ENCODE peak calls at places on chromosomes 7 and 10, in seven cellular contexts. C, T, K, X, N, B and U are unnamed samples.

GRCh38 chr10:12238821-12239220 is 42.8 kb downstream of the CDC123 start:
- DNase-seq in C (no peak), T (no peak), K (no peak), X (no peak), N (no peak), B (no peak), U (no peak)

GRCh38 chr10:102796407-102797176 is 40.6 kb downstream of the CYP17A1 start:
- DNase-seq in C (peak; percentile 88), T (peak; percentile 94), K (peak; percentile 74), X (no peak), N (no peak), B (peak; percentile 31), U (peak; percentile 34)

GRCh38 chr10:111116211-111116610 is 39.4 kb downstream of the ADRA2A start:
- DNase-seq in C (no peak), T (no peak), K (no peak), X (no peak), N (no peak), B (peak; percentile 2), U (no peak)

GRCh38 chr10:76353124-76353851 is 921.9 kb downstream of the LRMDA start:
- DNase-seq in C (no peak), T (no peak), K (no peak), X (no peak), N (no peak), B (no peak), U (no peak)

GRCh38 chr10:7756360-7756992 is 31.3 kb downstream of the KIN start:
- DNase-seq in C (no peak), T (no peak), K (peak; percentile 12), X (peak; percentile 14), N (peak; percentile 37), B (peak; percentile 58), U (peak; percentile 15)

GRCh38 chr7:130273081-130273699 is 6.5 kb downstream of the CPA2 start:
- DNase-seq in C (no peak), T (no peak), K (no peak), X (peak; percentile 76), N (peak; percentile 75), B (no peak), U (no peak)

GRCh38 chr7:66429498-66430163 is 199.1 kb upstream of the KCTD7 start:
- DNase-seq in C (no peak), T (no peak), K (no peak), X (peak; percentile 13), N (no peak), B (no peak), U (no peak)

GRCh38 chr10:12701696-12702095 is 299.8 kb downstream of the CCDC3 start:
- DNase-seq in C (no peak), T (no peak), K (no peak), X (no peak), N (no peak), B (no peak), U (peak; percentile 12)

GRCh38 chr7:43612599-43613589 is 30.0 kb downstream of the STK17A start:
- DNase-seq in C (no peak), T (no peak), K (peak; percentile 26), X (no peak), N (no peak), B (no peak), U (peak; percentile 74)

GRCh38 chr7:5526190-5527037 is 102.8 kb upstream of the TNRC18 start:
- DNase-seq in C (peak; percentile 50), T (peak; percentile 75), K (no peak), X (peak; percentile 76), N (no peak), B (peak; percentile 38), U (no peak)

GRCh38 chr7:134288265-134288664 is 28.5 kb downstream of the SLC35B4 start:
- DNase-seq in C (no peak), T (no peak), K (no peak), X (peak; percentile 2), N (no peak), B (no peak), U (no peak)

GRCh38 chr10:103720328-103720963 is 134.9 kb downstream of the SH3PXD2A start:
- DNase-seq in C (no peak), T (peak; percentile 27), K (no peak), X (no peak), N (no peak), B (no peak), U (no peak)

GRCh38 chr10:14302035-14302434 is 28.7 kb downstream of the FRMD4A start:
- DNase-seq in C (no peak), T (no peak), K (no peak), X (peak; percentile 7), N (peak; percentile 41), B (no peak), U (peak; percentile 15)

GRCh38 chr10:71863203-71863602 is 12.2 kb upstream of the PSAP start:
- DNase-seq in C (no peak), T (no peak), K (no peak), X (peak; percentile 40), N (no peak), B (no peak), U (no peak)

GRCh38 chr7:142854505-142855400 is at the start of gene EPHB6:
- DNase-seq in C (peak; percentile 73), T (peak; percentile 85), K (peak; percentile 86), X (peak; percentile 42), N (peak; percentile 51), B (peak; percentile 85), U (no peak)

DNA sequence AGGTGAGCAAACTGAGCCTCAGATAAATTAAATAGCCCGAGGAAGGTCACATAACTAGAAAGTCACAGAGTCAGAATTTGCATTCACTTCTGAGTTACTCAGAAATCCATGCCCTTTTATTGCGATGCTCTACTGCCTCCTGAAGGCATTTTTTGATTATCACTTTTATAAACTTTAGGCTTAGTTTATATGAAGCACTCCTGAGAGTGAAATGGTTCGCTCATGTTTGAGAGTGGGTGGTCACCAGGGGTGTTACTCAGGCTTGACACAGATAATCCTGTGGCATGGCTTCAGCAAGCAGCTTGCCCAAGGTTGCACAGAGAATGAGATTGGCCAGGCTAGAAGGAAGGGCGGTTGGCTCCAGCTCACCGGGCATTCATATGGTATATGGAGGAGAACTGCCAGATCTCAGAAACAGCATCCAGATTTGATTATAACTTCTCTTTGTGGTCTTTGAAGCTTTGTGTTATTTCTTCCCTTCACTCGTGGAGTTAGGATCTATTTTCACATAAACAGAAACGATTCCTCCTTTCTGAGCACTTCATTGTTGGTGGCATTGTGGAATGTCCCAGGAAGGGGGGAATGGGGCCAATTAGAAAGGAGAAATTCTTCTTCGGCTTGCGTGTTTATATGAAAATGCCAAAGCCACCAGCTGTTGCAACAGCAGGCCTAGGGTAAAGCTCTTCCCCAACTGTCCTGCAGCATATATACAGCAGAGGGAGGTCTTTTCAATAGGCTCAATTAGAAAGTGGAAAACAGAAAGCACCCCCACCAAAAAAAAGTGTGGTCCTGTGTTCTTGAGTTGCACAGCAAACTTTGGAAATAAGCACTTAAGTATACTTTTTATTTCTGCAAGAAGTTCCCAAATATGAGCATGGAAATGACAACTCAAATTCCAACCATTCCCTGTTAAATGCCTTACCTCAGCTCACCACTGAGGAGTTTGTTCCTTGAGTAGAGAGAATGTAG is 628.8 kb downstream of the SUGCT start:
- DNase-seq in C (no peak), T (no peak), K (no peak), X (no peak), N (peak; percentile 11), B (no peak), U (peak; percentile 31)
- TF ChIP-seq CTCF in C (no peak), T (no peak), K (no peak), X (peak; percentile 30), N (peak; percentile 11), B (no peak), U (peak; percentile 56)

GRCh38 chr7:519429-519973 is at the start of gene PDGFA:
- DNase-seq in C (no peak), T (peak; percentile 77), K (peak; percentile 69), X (peak; percentile 55), N (peak; percentile 54), B (peak; percentile 64), U (peak; percentile 16)

GRCh38 chr7:521221-522070 is 1.8 kb upstream of the PDGFA start:
- DNase-seq in C (no peak), T (no peak), K (peak; percentile 80), X (peak; percentile 48), N (peak; percentile 55), B (peak; percentile 61), U (peak; percentile 63)

GRCh38 chr7:519974-520458 is 370 bp upstream of the PDGFA start:
- DNase-seq in C (no peak), T (peak; percentile 81), K (peak; percentile 73), X (peak; percentile 74), N (peak; percentile 56), B (peak; percentile 76), U (peak; percentile 35)

GRCh38 chr7:522071-522937 is 2.7 kb upstream of the PDGFA start:
- DNase-seq in C (no peak), T (no peak), K (peak; percentile 78), X (peak; percentile 58), N (peak; percentile 38), B (peak; percentile 67), U (no peak)

DNA sequence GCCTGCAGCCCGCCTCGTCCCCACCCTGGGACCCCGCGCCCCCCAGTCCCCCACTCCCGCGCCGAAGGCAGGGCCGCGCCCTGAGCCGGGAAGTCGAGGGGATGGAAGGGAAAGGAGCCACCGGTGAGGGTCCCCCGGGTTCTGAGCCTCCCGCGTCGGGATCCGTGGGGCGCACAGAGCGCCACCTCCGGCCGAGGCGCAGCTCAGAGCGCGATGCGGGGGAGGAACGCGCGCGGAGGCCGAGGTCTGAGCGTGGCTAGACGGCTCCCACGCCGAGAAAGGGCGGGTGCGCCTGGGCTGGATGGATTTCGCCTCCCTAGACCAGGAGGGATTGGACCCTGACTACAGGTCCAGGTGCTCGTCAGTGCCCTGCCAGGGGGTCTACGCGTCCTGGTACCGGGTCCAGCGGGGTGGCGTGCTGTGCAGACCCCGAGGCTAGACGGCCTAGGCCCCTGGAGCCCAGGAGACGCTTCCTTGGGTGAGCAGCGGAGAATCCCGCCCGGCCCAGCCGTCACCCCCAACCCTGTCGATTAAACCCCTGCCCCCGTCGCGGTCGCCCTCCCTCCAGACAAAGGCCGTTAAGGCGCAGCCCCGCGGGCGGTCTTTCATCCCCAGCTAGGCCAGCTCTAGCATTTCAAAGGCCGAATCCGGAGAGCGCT is 986 bp upstream of the PDGFA start:
- DNase-seq in C (no peak), T (no peak), K (no peak), X (no peak), N (no peak), B (no peak), U (no peak)
- TF ChIP-seq CTCF in C (no peak), T (no peak), K (no peak), X (no peak), N (no peak), B (no peak), U (peak; percentile 22)

GRCh38 chr10:86523348-86523747 is 1.8 kb upstream of the WAPL start:
- DNase-seq in C (no peak), T (no peak), K (no peak), X (peak; percentile 12), N (no peak), B (no peak), U (no peak)
- TF ChIP-seq CTCF in C (no peak), T (peak; percentile 43), K (no peak), X (peak; percentile 22), N (no peak), B (no peak), U (peak; percentile 42)

DNA sequence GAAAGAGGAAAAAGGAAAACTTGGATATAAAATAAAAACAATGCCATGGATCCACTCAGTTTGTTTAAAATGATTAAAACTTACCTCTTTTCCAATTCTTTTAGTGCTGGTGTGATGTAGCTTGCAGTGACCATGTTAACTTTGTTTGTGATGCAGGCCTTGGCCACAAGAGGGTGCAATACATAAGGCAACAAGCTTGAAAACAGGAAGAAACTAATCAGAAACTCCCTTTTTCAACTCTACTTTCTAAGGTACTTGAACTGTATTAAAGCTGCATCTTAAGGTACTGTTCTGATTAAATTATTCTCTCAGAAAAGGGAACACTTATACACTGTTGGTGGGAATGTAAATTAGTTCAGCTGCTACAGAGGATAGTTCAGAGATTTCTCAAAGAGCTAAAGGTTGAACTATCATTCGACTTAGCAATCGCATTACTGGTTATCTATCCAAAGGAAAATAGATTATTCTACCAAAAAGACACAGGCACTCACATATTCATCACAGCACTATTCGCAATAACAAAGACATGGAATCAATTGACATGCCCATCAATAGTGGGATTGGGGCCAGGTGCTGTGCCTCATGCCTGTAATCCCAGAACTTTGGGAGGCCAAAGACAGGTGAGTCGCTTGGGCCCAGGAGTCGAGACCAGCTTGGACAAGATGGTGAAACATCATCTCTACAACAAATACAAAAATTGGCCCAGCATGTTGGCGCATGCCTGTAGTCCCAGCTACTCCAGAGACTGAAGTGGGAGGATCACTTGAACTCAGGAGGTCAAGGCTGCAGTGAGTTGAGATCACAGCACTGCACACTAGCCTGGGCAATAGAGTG is 50.9 kb downstream of the AASS start:
- DNase-seq in C (peak; percentile 39), T (peak; percentile 52), K (peak; percentile 60), X (peak; percentile 72), N (peak; percentile 82), B (peak; percentile 72), U (peak; percentile 74)
- TF ChIP-seq CTCF in C (no peak), T (peak; percentile 71), K (peak; percentile 91), X (peak; percentile 98), N (peak; percentile 93), B (peak; percentile 57), U (peak; percentile 95)